ENCODE peak calls at places on chromosomes 16 and 17, in four cellular contexts. W is K562, F is GM12878, H is GM12891. K is an unnamed sample.

GRCh38 chr16:26863971-26864370 is 202.8 kb upstream of the C16orf82 start:
- DNase-seq in W (no peak), F (no peak), H (no peak), K (no peak)

GRCh38 chr17:65485388-65486299 is 75.8 kb downstream of the AXIN2 start:
- DNase-seq in W (no peak), F (no peak), H (no peak), K (no peak)

GRCh38 chr17:77881545-77881944 is 77.0 kb upstream of the TNRC6C start:
- DNase-seq in W (peak), F (peak), H (peak), K (peak)

GRCh38 chr17:6239237-6239798 is 169.1 kb downstream of the WSCD1 start:
- DNase-seq in W (no peak), F (no peak), H (no peak), K (no peak)

GRCh38 chr17:82105882-82106696 is 8.1 kb upstream of the FASN start:
- DNase-seq in W (peak), F (peak), H (peak), K (peak)

GRCh38 chr17:73341350-73342056 is 29.7 kb upstream of the CDC42EP4 start:
- DNase-seq in W (no peak), F (no peak), H (no peak), K (no peak)

GRCh38 chr17:36913132-36913531 is 24.1 kb upstream of the LHX1 start:
- DNase-seq in W (no peak), F (no peak), H (no peak), K (no peak)

GRCh38 chr17:45719335-45720071 is 64.6 kb upstream of the CRHR1 start:
- DNase-seq in W (peak), F (no peak), H (no peak), K (no peak)

GRCh38 chr16:26889751-26890150 is 177.0 kb upstream of the C16orf82 start:
- DNase-seq in W (no peak), F (no peak), H (no peak), K (no peak)

GRCh38 chr17:17060001-17060929 is 18.0 kb downstream of the MPRIP start:
- DNase-seq in W (no peak), F (no peak), H (no peak), K (no peak)

GRCh38 chr16:49492896-49493620 is 119.5 kb downstream of the C16orf78 start:
- DNase-seq in W (no peak), F (no peak), H (no peak), K (no peak)

GRCh38 chr16:88881090-88881580 is 14.7 kb upstream of the PABPN1L start:
- DNase-seq in W (no peak), F (no peak), H (no peak), K (no peak)

GRCh38 chr17:78313735-78314648 is 45.9 kb downstream of the SOCS3 start:
- DNase-seq in W (peak), F (peak), H (peak), K (peak)

GRCh38 chr17:28033972-28034714 is 8.3 kb upstream of the NLK start:
- DNase-seq in W (peak), F (no peak), H (no peak), K (no peak)

GRCh38 chr17:6786618-6787017 is 10.6 kb downstream of the FBXO39 start:
- DNase-seq in W (no peak), F (no peak), H (no peak), K (no peak)

GRCh38 chr16:85570213-85570734 is 42.8 kb upstream of the GSE1 start:
- DNase-seq in W (no peak), F (no peak), H (no peak), K (no peak)

GRCh38 chr16:27228621-27229501 is 25.5 kb downstream of the KDM8 start:
- DNase-seq in W (peak), F (no peak), H (no peak), K (peak)

GRCh38 chr16:67186550-67186950 is 2.8 kb upstream of the MATCAP1 start:
- DNase-seq in W (no peak), F (no peak), H (no peak), K (no peak)

GRCh38 chr16:83967838-83968482 is at the start of gene NECAB2:
- DNase-seq in W (peak), F (no peak), H (peak), K (no peak)

GRCh38 chr16:29897333-29897732 is 2.0 kb downstream of the SEZ6L2 start:
- DNase-seq in W (no peak), F (no peak), H (no peak), K (no peak)

GRCh38 chr17:12536021-12536420 is 129.7 kb upstream of the MYOCD start:
- DNase-seq in W (no peak), F (no peak), H (no peak), K (no peak)

GRCh38 chr16:85306071-85306792 is 194.0 kb upstream of the CIBAR2 start:
- DNase-seq in W (peak), F (peak), H (peak), K (peak)

GRCh38 chr17:50638851-50639767 is 4.4 kb downstream of the ABCC3 start:
- DNase-seq in W (no peak), F (no peak), H (no peak), K (no peak)
- TF ChIP-seq SPI1 in W (no peak), F (no peak), H (no peak), K (no peak)

GRCh38 chr17:40852378-40852777 is 14.6 kb downstream of the KRT12 start:
- DNase-seq in W (no peak), F (no peak), H (no peak), K (no peak)

GRCh38 chr17:40846515-40847155 is 20.4 kb downstream of the KRT12 start:
- DNase-seq in W (no peak), F (no peak), H (no peak), K (no peak)

GRCh38 chr17:40848583-40849235 is 18.3 kb downstream of the KRT12 start:
- DNase-seq in W (no peak), F (no peak), H (no peak), K (no peak)

GRCh38 chr17:40854175-40854814 is 12.7 kb downstream of the KRT12 start:
- DNase-seq in W (peak), F (no peak), H (no peak), K (no peak)

GRCh38 chr17:40850287-40850972 is 16.6 kb downstream of the KRT12 start:
- DNase-seq in W (no peak), F (no peak), H (no peak), K (no peak)
- TF ChIP-seq SPI1 in W (no peak), F (no peak), H (no peak), K (no peak)

DNA sequence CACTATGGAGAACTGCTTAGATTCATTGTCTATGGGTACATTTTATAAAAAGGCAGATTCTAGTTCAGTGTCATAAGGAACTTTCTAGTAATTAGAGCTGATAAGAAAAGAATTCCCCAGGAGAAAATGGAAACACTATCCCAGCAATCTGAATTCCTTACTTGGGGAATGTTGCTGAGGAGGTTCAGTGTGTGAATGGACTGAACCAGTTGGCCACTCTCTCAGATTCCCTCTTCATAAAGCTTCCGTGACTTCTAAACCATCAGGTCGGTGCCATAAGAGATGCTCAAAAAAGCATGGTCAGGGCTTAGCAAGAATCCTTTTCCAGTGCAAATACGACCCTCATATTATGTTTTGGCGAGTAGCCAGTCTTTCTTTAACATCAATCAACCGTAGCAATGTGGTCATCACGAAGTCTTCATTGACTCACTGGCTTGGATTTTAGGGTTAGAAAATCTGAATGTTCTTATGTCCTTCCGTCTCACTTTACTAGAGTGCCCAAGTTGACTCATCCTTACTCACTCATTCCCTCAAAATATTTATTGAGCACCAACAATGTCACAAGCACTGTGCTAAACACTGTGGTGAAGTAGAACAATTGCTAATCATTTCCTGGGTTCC is 102.7 kb upstream of the HLF start:
- DNase-seq in W (no peak), F (no peak), H (no peak), K (no peak)
- TF ChIP-seq SPI1 in W (no peak), F (no peak), H (no peak), K (no peak)

DNA sequence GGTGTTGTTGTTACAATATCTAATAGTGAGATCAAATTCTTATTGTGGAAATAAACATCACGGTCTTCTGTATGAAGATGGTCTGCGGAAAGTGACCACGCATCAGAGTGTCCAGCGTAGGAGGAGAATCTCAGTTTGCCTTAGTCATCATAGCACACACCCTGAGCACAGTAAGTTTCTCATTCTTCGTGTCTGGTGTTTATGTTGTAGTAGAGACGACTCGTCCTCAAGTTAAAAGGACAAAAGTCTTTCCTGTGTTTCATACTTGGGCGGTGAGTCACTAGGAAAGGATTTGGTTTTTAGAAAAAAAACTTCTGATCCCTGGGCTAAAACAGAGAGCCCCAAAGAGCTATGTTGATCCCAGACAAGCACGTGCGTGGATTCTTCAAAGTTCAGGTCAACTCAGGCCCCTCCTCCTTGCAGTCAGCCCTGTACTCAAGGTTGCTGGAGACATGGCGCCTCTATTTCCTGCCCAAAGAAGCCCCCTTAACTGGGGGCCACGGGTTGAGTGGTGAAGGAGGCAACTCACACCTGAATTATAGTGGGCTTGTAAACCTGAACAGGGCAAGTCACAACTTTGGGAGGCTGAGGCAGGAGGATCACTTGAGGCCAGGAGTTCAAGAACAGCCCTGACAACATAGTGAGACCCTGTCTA is 170.4 kb downstream of the ZFHX3 start:
- DNase-seq in W (no peak), F (no peak), H (no peak), K (no peak)
- TF ChIP-seq SPI1 in W (no peak), F (no peak), H (no peak), K (no peak)